ENCODE peak calls at places on chromosomes 6 and 20, in nine cellular contexts. One of them, this sample, is unnamed.

GRCh38 chr6:158002951-158003853 is 21.5 kb downstream of the SYNJ2 start:
- DNase-seq in transverse colon: peak
- DNase-seq in prostate gland: no peak
- DNase-seq in HepG2: no peak
- DNase-seq in H1: no peak
- DNase-seq in vagina: no peak
- DNase-seq in K562: no peak
- DNase-seq in stomach: no peak
- DNase-seq in HCT116: no peak
- DNase-seq in this sample: no peak

GRCh38 chr6:39808934-39809333 is 16.8 kb downstream of the DAAM2 start:
- DNase-seq in stomach: no peak
- DNase-seq in HepG2: no peak
- DNase-seq in vagina: no peak
- DNase-seq in HCT116: no peak
- DNase-seq in H1: no peak
- DNase-seq in K562: no peak
- DNase-seq in transverse colon: no peak
- DNase-seq in prostate gland: no peak
- DNase-seq in this sample: no peak

GRCh38 chr6:41439524-41440418 is 104.4 kb downstream of the NCR2 start:
- DNase-seq in H1: no peak
- DNase-seq in HCT116: no peak
- DNase-seq in stomach: no peak
- DNase-seq in prostate gland: no peak
- DNase-seq in transverse colon: no peak
- DNase-seq in K562: no peak
- DNase-seq in vagina: no peak
- DNase-seq in HepG2: no peak
- DNase-seq in this sample: peak

GRCh38 chr6:2008383-2008976 is 236.9 kb downstream of the GMDS start:
- DNase-seq in H1: no peak
- DNase-seq in stomach: no peak
- DNase-seq in K562: no peak
- DNase-seq in HCT116: no peak
- DNase-seq in HepG2: no peak
- DNase-seq in vagina: no peak
- DNase-seq in prostate gland: no peak
- DNase-seq in transverse colon: no peak
- DNase-seq in this sample: no peak

GRCh38 chr6:122715725-122716124 is 63.8 kb upstream of the FABP7 start:
- DNase-seq in HCT116: no peak
- DNase-seq in K562: peak
- DNase-seq in prostate gland: no peak
- DNase-seq in stomach: no peak
- DNase-seq in H1: no peak
- DNase-seq in transverse colon: no peak
- DNase-seq in vagina: no peak
- DNase-seq in HepG2: no peak
- DNase-seq in this sample: no peak

GRCh38 chr6:7341989-7342742 is 29.2 kb upstream of the SSR1 start:
- DNase-seq in vagina: no peak
- DNase-seq in stomach: no peak
- DNase-seq in K562: peak
- DNase-seq in transverse colon: no peak
- DNase-seq in HCT116: peak
- DNase-seq in prostate gland: no peak
- DNase-seq in H1: no peak
- DNase-seq in HepG2: peak
- DNase-seq in this sample: peak

GRCh38 chr6:37882724-37883413 is 63.3 kb downstream of the ZFAND3 start:
- DNase-seq in H1: no peak
- DNase-seq in transverse colon: no peak
- DNase-seq in stomach: no peak
- DNase-seq in prostate gland: no peak
- DNase-seq in vagina: no peak
- DNase-seq in K562: no peak
- DNase-seq in HCT116: no peak
- DNase-seq in HepG2: peak
- DNase-seq in this sample: no peak

GRCh38 chr20:16607364-16608264 is 34.4 kb upstream of the KIF16B start:
- DNase-seq in K562: no peak
- DNase-seq in vagina: no peak
- DNase-seq in stomach: no peak
- DNase-seq in prostate gland: no peak
- DNase-seq in transverse colon: peak
- DNase-seq in HCT116: no peak
- DNase-seq in HepG2: peak
- DNase-seq in H1: no peak
- DNase-seq in this sample: no peak

GRCh38 chr6:117496383-117496990 is 14.0 kb downstream of the DCBLD1 start:
- DNase-seq in transverse colon: no peak
- DNase-seq in K562: no peak
- DNase-seq in HepG2: no peak
- DNase-seq in HCT116: no peak
- DNase-seq in H1: no peak
- DNase-seq in vagina: no peak
- DNase-seq in prostate gland: no peak
- DNase-seq in stomach: no peak
- DNase-seq in this sample: no peak

GRCh38 chr6:49799090-49799489 is 12.0 kb upstream of the PGK2 start:
- DNase-seq in K562: no peak
- DNase-seq in vagina: no peak
- DNase-seq in H1: no peak
- DNase-seq in HCT116: no peak
- DNase-seq in prostate gland: no peak
- DNase-seq in transverse colon: no peak
- DNase-seq in stomach: no peak
- DNase-seq in HepG2: no peak
- DNase-seq in this sample: no peak

GRCh38 chr20:49674383-49675352 is 39.0 kb downstream of the B4GALT5 start:
- DNase-seq in HCT116: peak
- DNase-seq in K562: no peak
- DNase-seq in stomach: no peak
- DNase-seq in HepG2: peak
- DNase-seq in transverse colon: peak
- DNase-seq in prostate gland: no peak
- DNase-seq in vagina: no peak
- DNase-seq in H1: no peak
- DNase-seq in this sample: no peak

GRCh38 chr20:53923745-53924369 is 146.5 kb downstream of the BCAS1 start:
- DNase-seq in HepG2: no peak
- DNase-seq in K562: no peak
- DNase-seq in HCT116: no peak
- DNase-seq in stomach: no peak
- DNase-seq in prostate gland: no peak
- DNase-seq in H1: no peak
- DNase-seq in vagina: no peak
- DNase-seq in transverse colon: peak
- DNase-seq in this sample: no peak

GRCh38 chr6:156729248-156729647 is 47.9 kb upstream of the ARID1B start:
- DNase-seq in stomach: no peak
- DNase-seq in K562: no peak
- DNase-seq in vagina: no peak
- DNase-seq in HCT116: peak
- DNase-seq in H1: no peak
- DNase-seq in prostate gland: no peak
- DNase-seq in HepG2: no peak
- DNase-seq in transverse colon: no peak
- DNase-seq in this sample: no peak

GRCh38 chr6:168126566-168127383 is 47.8 kb upstream of the FRMD1 start:
- DNase-seq in transverse colon: no peak
- DNase-seq in vagina: peak
- DNase-seq in prostate gland: no peak
- DNase-seq in H1: no peak
- DNase-seq in HepG2: no peak
- DNase-seq in K562: no peak
- DNase-seq in HCT116: no peak
- DNase-seq in stomach: no peak
- DNase-seq in this sample: no peak

GRCh38 chr20:24691901-24692351 is 222.5 kb downstream of the SYNDIG1 start:
- DNase-seq in HCT116: no peak
- DNase-seq in vagina: no peak
- DNase-seq in HepG2: no peak
- DNase-seq in prostate gland: no peak
- DNase-seq in H1: no peak
- DNase-seq in stomach: peak
- DNase-seq in transverse colon: no peak
- DNase-seq in K562: no peak
- DNase-seq in this sample: no peak

GRCh38 chr6:18260448-18261106 is 3.8 kb downstream of the DEK start:
- DNase-seq in prostate gland: no peak
- DNase-seq in vagina: no peak
- DNase-seq in H1: no peak
- DNase-seq in stomach: no peak
- DNase-seq in HepG2: peak
- DNase-seq in HCT116: no peak
- DNase-seq in transverse colon: no peak
- DNase-seq in K562: no peak
- DNase-seq in this sample: no peak

GRCh38 chr6:103769431-103769830 is 1090.3 kb downstream of the HACE1 start:
- DNase-seq in H1: no peak
- DNase-seq in K562: no peak
- DNase-seq in stomach: no peak
- DNase-seq in transverse colon: no peak
- DNase-seq in HepG2: no peak
- DNase-seq in vagina: no peak
- DNase-seq in prostate gland: no peak
- DNase-seq in HCT116: no peak
- DNase-seq in this sample: no peak

GRCh38 chr20:57619053-57619831 is 984 bp downstream of the ZBP1 start:
- DNase-seq in transverse colon: peak
- DNase-seq in K562: no peak
- DNase-seq in HCT116: no peak
- DNase-seq in stomach: peak
- DNase-seq in HepG2: no peak
- DNase-seq in prostate gland: no peak
- DNase-seq in vagina: no peak
- DNase-seq in H1: no peak
- DNase-seq in this sample: peak
- TF ChIP-seq POLR2AphosphoS5 in transverse colon: no peak
- TF ChIP-seq POLR2AphosphoS5 in K562: no peak
- TF ChIP-seq POLR2AphosphoS5 in HCT116: no peak
- TF ChIP-seq POLR2AphosphoS5 in stomach: no peak
- TF ChIP-seq POLR2AphosphoS5 in HepG2: no peak
- TF ChIP-seq POLR2AphosphoS5 in prostate gland: no peak
- TF ChIP-seq POLR2AphosphoS5 in vagina: peak
- TF ChIP-seq POLR2AphosphoS5 in H1: no peak
- TF ChIP-seq POLR2AphosphoS5 in this sample: no peak

DNA sequence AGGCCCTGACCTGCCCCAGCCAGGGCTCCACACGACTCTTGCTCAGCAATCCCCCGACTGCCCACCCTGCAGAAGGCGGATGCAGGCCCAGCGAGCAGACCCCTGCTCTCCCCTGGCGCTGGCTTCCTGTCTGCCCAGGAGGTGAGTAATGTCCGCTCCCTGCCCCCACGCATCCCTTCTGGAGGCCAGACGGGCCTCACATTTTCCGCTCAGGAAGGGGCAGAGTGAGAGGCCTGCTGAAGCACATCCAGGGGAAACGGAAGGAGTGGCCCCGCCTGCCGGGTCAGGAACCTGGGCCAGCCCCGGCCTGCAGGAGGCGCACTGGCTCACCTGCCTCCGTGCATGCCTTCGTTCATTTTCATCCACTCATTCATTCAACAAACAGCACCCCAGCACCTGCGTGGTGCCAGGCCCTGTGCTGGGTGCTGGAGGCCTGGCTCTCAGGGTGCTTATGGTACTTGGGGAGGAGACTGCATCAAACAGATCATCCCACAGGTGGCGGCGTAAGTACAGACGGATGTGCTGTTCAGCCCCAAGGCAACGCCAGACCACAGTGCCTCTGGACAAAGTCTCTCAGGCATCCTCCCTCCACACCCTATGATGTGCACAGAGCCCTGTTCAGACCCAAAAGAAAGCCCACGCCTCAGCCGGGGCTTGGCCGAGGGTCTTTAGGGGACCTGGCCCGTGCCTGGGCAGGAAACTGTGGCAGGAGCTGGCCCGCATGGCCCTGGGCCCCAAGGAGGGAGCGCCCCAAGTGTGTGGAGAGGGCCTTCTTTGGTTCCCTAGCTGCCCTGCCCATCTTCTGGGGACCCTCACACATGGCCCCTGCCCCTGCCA is 112.1 kb downstream of the ASXL1 start:
- DNase-seq in stomach: no peak
- DNase-seq in HCT116: peak
- DNase-seq in K562: peak
- DNase-seq in HepG2: peak
- DNase-seq in prostate gland: no peak
- DNase-seq in H1: no peak
- DNase-seq in vagina: no peak
- DNase-seq in transverse colon: peak
- DNase-seq in this sample: peak
- TF ChIP-seq POLR2AphosphoS5 in stomach: peak
- TF ChIP-seq POLR2AphosphoS5 in HCT116: no peak
- TF ChIP-seq POLR2AphosphoS5 in K562: no peak
- TF ChIP-seq POLR2AphosphoS5 in HepG2: peak
- TF ChIP-seq POLR2AphosphoS5 in prostate gland: no peak
- TF ChIP-seq POLR2AphosphoS5 in H1: no peak
- TF ChIP-seq POLR2AphosphoS5 in vagina: peak
- TF ChIP-seq POLR2AphosphoS5 in transverse colon: peak
- TF ChIP-seq POLR2AphosphoS5 in this sample: no peak

DNA sequence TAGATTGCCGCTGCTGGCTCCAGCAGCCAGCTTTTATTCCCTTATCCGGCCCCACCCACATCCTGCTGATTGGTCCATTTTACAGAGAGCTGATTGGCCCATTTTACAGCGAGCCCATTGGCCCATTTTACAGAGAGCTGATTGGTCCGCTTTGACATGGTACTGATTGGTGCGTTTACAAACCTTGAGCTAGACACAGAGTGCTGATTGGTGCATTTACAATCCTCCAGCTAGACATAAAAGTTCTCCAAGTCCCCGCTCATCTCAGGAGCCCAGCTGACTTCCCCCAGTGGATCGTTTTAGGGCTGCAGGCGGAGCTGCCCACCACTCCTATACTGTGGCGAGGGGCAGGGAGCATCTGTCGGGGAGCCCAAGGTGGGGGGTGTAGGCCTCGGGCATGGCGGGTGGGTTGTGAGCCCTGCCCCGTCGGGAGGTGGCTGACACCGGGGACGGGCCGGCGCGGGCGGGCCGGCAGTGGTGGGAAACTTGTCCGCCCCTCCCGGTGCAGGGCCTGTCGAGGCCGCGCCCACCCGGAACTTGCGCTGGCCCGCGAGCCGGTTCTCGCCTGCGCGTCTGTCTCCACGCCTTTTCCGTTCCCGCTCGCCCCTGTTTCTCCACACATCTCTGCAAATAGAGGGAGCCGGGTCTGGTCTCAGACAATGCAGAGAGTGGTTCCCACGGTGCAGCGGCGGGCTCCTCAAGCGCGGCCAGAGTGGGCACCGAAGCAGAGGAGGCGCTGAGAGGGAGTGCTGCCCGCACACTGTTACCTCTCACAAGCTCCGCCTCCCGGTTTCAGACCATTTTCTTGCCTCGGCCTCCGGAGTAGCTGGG is 86.1 kb upstream of the STMND1 start:
- DNase-seq in prostate gland: no peak
- DNase-seq in vagina: no peak
- DNase-seq in stomach: no peak
- DNase-seq in transverse colon: peak
- DNase-seq in HepG2: no peak
- DNase-seq in K562: peak
- DNase-seq in HCT116: no peak
- DNase-seq in H1: no peak
- DNase-seq in this sample: no peak
- TF ChIP-seq POLR2AphosphoS5 in prostate gland: peak
- TF ChIP-seq POLR2AphosphoS5 in vagina: no peak
- TF ChIP-seq POLR2AphosphoS5 in stomach: no peak
- TF ChIP-seq POLR2AphosphoS5 in transverse colon: no peak
- TF ChIP-seq POLR2AphosphoS5 in HepG2: no peak
- TF ChIP-seq POLR2AphosphoS5 in K562: no peak
- TF ChIP-seq POLR2AphosphoS5 in HCT116: no peak
- TF ChIP-seq POLR2AphosphoS5 in H1: no peak
- TF ChIP-seq POLR2AphosphoS5 in this sample: no peak

GRCh38 chr6:36679043-36679821 is 718 bp downstream of the CDKN1A start:
- DNase-seq in HepG2: peak
- DNase-seq in HCT116: no peak
- DNase-seq in H1: no peak
- DNase-seq in K562: peak
- DNase-seq in stomach: peak
- DNase-seq in vagina: no peak
- DNase-seq in prostate gland: peak
- DNase-seq in transverse colon: peak
- DNase-seq in this sample: no peak
- TF ChIP-seq POLR2AphosphoS5 in HepG2: no peak
- TF ChIP-seq POLR2AphosphoS5 in HCT116: peak
- TF ChIP-seq POLR2AphosphoS5 in H1: no peak
- TF ChIP-seq POLR2AphosphoS5 in K562: no peak
- TF ChIP-seq POLR2AphosphoS5 in stomach: peak
- TF ChIP-seq POLR2AphosphoS5 in vagina: peak
- TF ChIP-seq POLR2AphosphoS5 in prostate gland: peak
- TF ChIP-seq POLR2AphosphoS5 in transverse colon: peak
- TF ChIP-seq POLR2AphosphoS5 in this sample: no peak

This sample was measured in HL-60.